ENCODE peak calls at places on chromosome 6, in six cellular contexts. M is H54, E is foreskin fibroblast, N is NCI-H345, Y is neural crest cell, W is COR-L47. B is an unnamed sample.

GRCh38 chr6:166221040-166221439 is 53.4 kb upstream of the TBXT start:
- DNase-seq in W (no peak), M (no peak), Y (no peak), E (no peak), N (no peak), B (no peak)

GRCh38 chr6:116287668-116288282 is 8.0 kb upstream of the TSPYL1 start:
- DNase-seq in N (no peak), M (no peak), Y (no peak), W (no peak), E (peak), B (peak)

GRCh38 chr6:162371133-162371532 is 356.4 kb downstream of the PRKN start:
- DNase-seq in N (no peak), Y (no peak), M (no peak), W (peak), E (peak), B (no peak)

GRCh38 chr6:18263561-18264337 is 581 bp downstream of the DEK start:
- DNase-seq in Y (no peak), N (peak), W (peak), M (peak), E (peak), B (peak)

GRCh38 chr6:156718647-156719394 is 58.4 kb upstream of the ARID1B start:
- DNase-seq in M (peak), Y (no peak), W (no peak), E (peak), N (no peak), B (peak)

GRCh38 chr6:131003419-131004386 is 59.3 kb downstream of the EPB41L2 start:
- DNase-seq in N (no peak), E (no peak), M (no peak), W (no peak), Y (no peak), B (no peak)

GRCh38 chr6:133012774-133013173 is 198.4 kb downstream of the RPS12 start:
- DNase-seq in E (no peak), N (no peak), Y (no peak), W (no peak), M (no peak), B (no peak)

GRCh38 chr6:21486115-21486514 is 107.4 kb upstream of the SOX4 start:
- DNase-seq in N (no peak), E (no peak), W (no peak), Y (no peak), M (no peak), B (no peak)

GRCh38 chr6:25166955-25167753 is 112.0 kb upstream of the CARMIL1 start:
- DNase-seq in Y (no peak), W (peak), M (no peak), N (peak), E (peak), B (no peak)

GRCh38 chr6:54920628-54921027 is 74.1 kb downstream of the FAM83B start:
- DNase-seq in M (no peak), W (no peak), N (no peak), E (no peak), Y (no peak), B (no peak)

GRCh38 chr6:41917528-41917927 is 3.4 kb downstream of the MED20 start:
- DNase-seq in E (peak), N (no peak), Y (no peak), W (no peak), M (peak), B (peak)

GRCh38 chr6:81895511-81896185 is 143.2 kb upstream of the TENT5A start:
- DNase-seq in Y (no peak), E (peak), W (no peak), N (no peak), M (no peak), B (peak)

GRCh38 chr6:2524090-2524489 is 226.6 kb downstream of the MYLK4 start:
- DNase-seq in W (no peak), N (no peak), E (peak), M (no peak), Y (no peak), B (no peak)

GRCh38 chr6:43386492-43386891 is 17.0 kb upstream of the ZNF318 start:
- DNase-seq in E (no peak), M (peak), Y (no peak), W (no peak), N (no peak), B (no peak)